ENCODE peak calls at places on chromosome 2, in ten cellular contexts. E is cardiac muscle cell, D is tibial nerve, P is ovary, Y is suprapubic skin, F is tibial artery, T is astrocyte, Q is trophoblast cell, S is mammary epithelial cell, N is GM23248. A is an unnamed sample.

GRCh38 chr2:119136872-119137271 is 21.7 kb downstream of the C1QL2 start:
- DNase-seq in E (no peak), P (no peak), S (no peak), F (no peak), N (no peak), Q (no peak), D (no peak), T (no peak), Y (no peak), A (no peak)

GRCh38 chr2:28628987-28629386 is 122.6 kb upstream of the PPP1CB start:
- DNase-seq in E (no peak), N (no peak), Y (no peak), Q (no peak), P (no peak), S (no peak), T (no peak), D (no peak), F (peak; percentile 74), A (no peak)

GRCh38 chr2:222479855-222480254 is 55.5 kb downstream of the SGPP2 start:
- DNase-seq in F (no peak), Q (no peak), T (no peak), S (no peak), D (no peak), N (no peak), E (no peak), P (no peak), Y (no peak), A (no peak)

GRCh38 chr2:98170076-98170475 is 83.1 kb downstream of the VWA3B start:
- DNase-seq in F (no peak), E (no peak), T (peak; percentile 9), P (no peak), Q (peak; percentile 64), Y (no peak), S (peak; percentile 44), D (no peak), N (peak; percentile 30), A (no peak)

GRCh38 chr2:237227190-237227988 is 141.7 kb downstream of the COPS8 start:
- DNase-seq in Q (no peak), P (no peak), S (peak; percentile 94), D (no peak), Y (no peak), E (no peak), F (no peak), T (peak; percentile 98), N (peak; percentile 96), A (peak; percentile 93)

GRCh38 chr2:85709385-85709784 is 15.2 kb downstream of the GNLY start:
- DNase-seq in Y (peak; percentile 65), E (no peak), P (no peak), Q (no peak), N (peak; percentile 46), T (no peak), S (no peak), F (peak; percentile 63), D (no peak), A (no peak)

GRCh38 chr2:237546040-237546875 is 20.1 kb upstream of the PRLH start:
- DNase-seq in F (peak; percentile 47), S (no peak), T (no peak), P (no peak), Y (no peak), N (no peak), D (no peak), E (no peak), Q (peak; percentile 65), A (no peak)

GRCh38 chr2:175167076-175167791 is 769 bp downstream of the ATF2 start:
- DNase-seq in F (peak; percentile 71), T (peak; percentile 26), N (peak; percentile 75), Q (peak; percentile 47), E (peak; percentile 74), P (peak; percentile 56), Y (peak; percentile 71), S (peak; percentile 40), D (peak; percentile 23), A (peak; percentile 55)

GRCh38 chr2:449246-450067 is 161.6 kb upstream of the ALKAL2 start:
- DNase-seq in D (no peak), F (no peak), Q (no peak), P (no peak), Y (no peak), E (no peak), T (no peak), N (no peak), S (no peak), A (no peak)

GRCh38 chr2:113842919-113843736 is 46.8 kb upstream of the ACTR3 start:
- DNase-seq in E (no peak), P (no peak), D (no peak), T (peak; percentile 55), S (peak; percentile 93), Y (no peak), N (peak; percentile 97), F (no peak), Q (peak; percentile 98), A (no peak)

DNA sequence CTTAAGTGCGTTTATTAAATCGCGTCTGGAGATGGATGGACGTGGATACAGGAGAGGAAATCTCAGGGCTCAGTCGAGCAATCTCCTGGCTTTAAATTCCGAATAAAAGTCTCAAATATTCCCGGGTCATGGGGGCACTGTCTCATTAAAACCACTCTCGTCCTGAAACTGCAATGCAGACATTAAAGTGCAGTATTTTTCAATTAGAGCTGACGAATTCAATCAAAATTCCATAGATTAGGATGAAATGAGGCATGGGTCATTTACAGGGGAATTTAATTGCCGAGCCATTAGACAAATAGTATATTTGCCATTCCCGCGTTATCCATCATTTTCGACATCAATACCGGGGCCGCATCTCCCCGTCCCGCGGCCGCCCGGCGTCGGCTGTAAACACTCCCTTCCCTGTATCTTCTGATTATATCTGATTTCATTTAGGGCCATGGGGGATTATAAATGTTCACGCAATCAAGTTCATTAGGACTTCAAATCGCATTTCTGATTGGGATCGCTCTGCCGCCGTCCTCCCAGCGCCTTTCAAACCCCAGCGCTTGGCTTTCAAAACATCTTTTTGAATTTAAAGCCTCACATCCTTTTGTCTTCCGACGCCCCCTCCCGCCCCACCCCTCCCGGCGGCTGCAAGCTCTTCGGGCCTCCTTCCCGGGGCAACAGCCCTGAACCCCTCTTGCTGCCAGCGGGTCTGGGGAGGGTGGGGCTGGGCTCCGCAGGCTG is 10.9 kb upstream of the GBX2 start:
- DNase-seq in Q (peak; percentile 22), D (no peak), T (peak; percentile 27), N (peak; percentile 57), E (no peak), Y (no peak), P (no peak), F (no peak), S (no peak), A (peak; percentile 43)
- H3K4me3 ChIP-seq in Q (no peak overlapping the region), D (no peak overlapping the region), T (peak overlapping the region; percentile 53), N (peak overlapping the region; percentile 61), E (peak overlapping the region; percentile 5), Y (peak overlapping the region; percentile 34), P (no peak overlapping the region), F (peak overlapping the region; percentile 35), S (no peak overlapping the region), A (peak overlapping the region; percentile 29)

GRCh38 chr2:2024751-2025481 is 280.6 kb upstream of the PXDN start:
- DNase-seq in S (no peak), F (no peak), E (no peak), T (no peak), D (no peak), Y (no peak), P (no peak), Q (no peak), N (no peak), A (no peak)
- H3K9me3 ChIP-seq in S (peaks cover 26% of the 10 kb centered on the region), F (no peaks in the 10 kb centered on the region), E (no peaks in the 10 kb centered on the region), T (no peaks in the 10 kb centered on the region), D (no peaks in the 10 kb centered on the region), Y (no peaks in the 10 kb centered on the region), P (no peaks in the 10 kb centered on the region), Q (peaks cover 2% of the 10 kb centered on the region), N (no peaks in the 10 kb centered on the region), A (no peaks in the 10 kb centered on the region)

GRCh38 chr2:69096326-69097095 is 83.5 kb downstream of the ANTXR1 start:
- DNase-seq in F (no peak), P (no peak), Q (no peak), N (no peak), Y (no peak), E (no peak), D (no peak), T (no peak), S (no peak), A (no peak)
- H3K4me3 ChIP-seq in F (no peak overlapping the region), P (no peak overlapping the region), Q (no peak overlapping the region), N (no peak overlapping the region), Y (no peak overlapping the region), E (no peak overlapping the region), D (no peak overlapping the region), T (no peak overlapping the region), S (no peak overlapping the region), A (no peak overlapping the region)

DNA sequence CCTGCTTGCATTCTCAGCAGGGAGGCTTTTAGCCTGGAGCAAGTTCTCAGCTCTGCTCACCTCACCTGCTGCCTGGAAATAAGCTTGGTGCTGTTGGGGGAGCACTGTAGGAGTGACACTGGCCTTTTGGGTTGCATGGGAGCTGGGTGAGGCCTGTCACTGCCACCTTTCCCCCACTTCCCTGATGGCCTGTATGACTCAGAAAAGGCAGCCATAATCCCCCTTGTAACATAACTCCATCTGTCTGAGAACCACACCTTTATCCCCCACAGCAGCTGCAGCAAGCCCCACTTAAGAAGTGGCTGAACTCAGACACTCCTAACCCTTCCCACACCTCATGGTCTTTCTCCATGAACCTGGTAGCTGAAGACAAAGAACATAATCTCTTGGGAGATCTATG is 258.8 kb upstream of the OSR1 start:
- DNase-seq in F (no peak), P (no peak), D (no peak), T (no peak), N (no peak), Q (no peak), Y (no peak), S (no peak), E (no peak), A (no peak)
- H3K9me3 ChIP-seq in F (peaks cover 13% of the 10 kb centered on the region), P (no peaks in the 10 kb centered on the region), D (peaks cover 46% of the 10 kb centered on the region), T (no peaks in the 10 kb centered on the region), N (no peaks in the 10 kb centered on the region), Q (peaks cover 2% of the 10 kb centered on the region), Y (peaks cover 8% of the 10 kb centered on the region), S (no peaks in the 10 kb centered on the region), E (no peaks in the 10 kb centered on the region), A (peaks cover 3% of the 10 kb centered on the region)

DNA sequence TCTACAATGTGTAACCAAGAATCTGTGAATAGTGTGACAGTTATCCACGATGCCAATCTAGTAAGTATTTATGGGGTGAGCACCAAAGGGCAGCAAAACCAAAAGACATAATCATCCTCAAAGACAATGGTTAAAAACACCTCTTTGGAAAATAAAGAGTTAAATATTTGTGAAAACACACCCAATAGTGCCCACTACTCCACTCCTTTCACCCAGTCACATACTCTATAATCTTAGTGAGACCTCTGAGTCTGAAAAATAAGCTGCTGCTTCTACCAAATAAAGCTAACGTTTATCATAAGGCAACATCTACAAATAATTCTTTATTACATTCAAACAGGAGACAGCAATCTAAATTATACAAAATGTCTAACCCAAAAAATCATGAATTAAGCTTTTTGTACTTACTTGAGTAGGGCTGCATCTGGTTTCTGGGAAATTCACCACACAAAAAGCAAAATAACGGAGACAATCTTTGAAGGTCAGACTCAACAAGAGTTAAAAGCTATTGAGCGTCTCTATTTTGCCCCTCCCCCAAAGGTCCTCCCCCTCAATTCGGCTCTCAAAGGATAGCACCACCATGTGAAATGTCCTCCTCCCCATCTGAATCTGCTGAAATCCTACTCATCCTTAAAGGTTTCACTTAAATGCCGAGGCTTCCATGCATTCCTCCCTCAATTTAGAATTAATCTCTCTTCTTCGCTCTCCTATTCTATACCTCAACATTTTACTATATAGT is 2.0 kb downstream of the RAPH1 start:
- DNase-seq in S (peak; percentile 17), P (no peak), E (peak; percentile 9), N (peak; percentile 83), Y (no peak), Q (peak; percentile 45), F (no peak), D (no peak), T (peak; percentile 51), A (peak; percentile 26)
- H3K4me3 ChIP-seq in S (peak overlapping the region; percentile 95), P (peak overlapping the region; percentile 67), E (peak overlapping the region; percentile 95), N (peak overlapping the region; percentile 88), Y (peak overlapping the region; percentile 99), Q (no peak overlapping the region), F (peak overlapping the region; percentile 99), D (peak overlapping the region; percentile 88), T (peak overlapping the region; percentile 87), A (peak overlapping the region; percentile 100)

A was measured in SJSA1.